ENCODE peak calls at places on chromosomes 6 and 20, in five cellular contexts. One of them, this sample, is unnamed.

GRCh38 chr6:131828080-131828479 is 20.3 kb downstream of the ENPP1 start:
- DNase-seq in iPS DF 6.9: no peak
- DNase-seq in RWPE2: no peak
- DNase-seq in AG04450: no peak
- DNase-seq in CD4-positive, alpha-beta memory T cell: no peak
- DNase-seq in this sample: no peak

GRCh38 chr6:158972241-158973233 is 27.5 kb downstream of the RSPH3 start:
- DNase-seq in iPS DF 6.9: peak; percentile 11
- DNase-seq in RWPE2: no peak
- DNase-seq in AG04450: peak; percentile 11
- DNase-seq in CD4-positive, alpha-beta memory T cell: peak; percentile 66
- DNase-seq in this sample: no peak

GRCh38 chr20:5870462-5871021 is 79.8 kb downstream of the TRMT6 start:
- DNase-seq in iPS DF 6.9: no peak
- DNase-seq in RWPE2: no peak
- DNase-seq in AG04450: no peak
- DNase-seq in CD4-positive, alpha-beta memory T cell: no peak
- DNase-seq in this sample: no peak

GRCh38 chr20:1370548-1371110 is 22.2 kb downstream of the FKBP1A start:
- DNase-seq in iPS DF 6.9: no peak
- DNase-seq in RWPE2: no peak
- DNase-seq in AG04450: no peak
- DNase-seq in CD4-positive, alpha-beta memory T cell: no peak
- DNase-seq in this sample: no peak

GRCh38 chr6:37143585-37143984 is 26.4 kb upstream of the PIM1 start:
- DNase-seq in iPS DF 6.9: no peak
- DNase-seq in RWPE2: no peak
- DNase-seq in AG04450: no peak
- DNase-seq in CD4-positive, alpha-beta memory T cell: no peak
- DNase-seq in this sample: no peak

GRCh38 chr6:139852484-139853140 is 478.2 kb upstream of the CITED2 start:
- DNase-seq in iPS DF 6.9: no peak
- DNase-seq in RWPE2: no peak
- DNase-seq in AG04450: peak; percentile 70
- DNase-seq in CD4-positive, alpha-beta memory T cell: no peak
- DNase-seq in this sample: no peak

GRCh38 chr20:64119301-64119680 is 11.9 kb upstream of the NPBWR2 start:
- DNase-seq in iPS DF 6.9: no peak
- DNase-seq in RWPE2: peak; percentile 75
- DNase-seq in AG04450: no peak
- DNase-seq in CD4-positive, alpha-beta memory T cell: no peak
- DNase-seq in this sample: peak; percentile 30

GRCh38 chr20:57611605-57612311 is 8.5 kb downstream of the ZBP1 start:
- DNase-seq in iPS DF 6.9: no peak
- DNase-seq in RWPE2: peak; percentile 78
- DNase-seq in AG04450: no peak
- DNase-seq in CD4-positive, alpha-beta memory T cell: no peak
- DNase-seq in this sample: peak; percentile 43

GRCh38 chr6:46655803-46656202 is 3.0 kb downstream of the SLC25A27 start:
- DNase-seq in iPS DF 6.9: no peak
- DNase-seq in RWPE2: no peak
- DNase-seq in AG04450: no peak
- DNase-seq in CD4-positive, alpha-beta memory T cell: no peak
- DNase-seq in this sample: no peak

GRCh38 chr20:63453029-63453523 is 19.4 kb downstream of the KCNQ2 start:
- DNase-seq in iPS DF 6.9: no peak
- DNase-seq in RWPE2: no peak
- DNase-seq in AG04450: no peak
- DNase-seq in CD4-positive, alpha-beta memory T cell: no peak
- DNase-seq in this sample: no peak

GRCh38 chr6:144690109-144690508 is 405.0 kb downstream of the UTRN start:
- DNase-seq in iPS DF 6.9: no peak
- DNase-seq in RWPE2: no peak
- DNase-seq in AG04450: no peak
- DNase-seq in CD4-positive, alpha-beta memory T cell: no peak
- DNase-seq in this sample: no peak

GRCh38 chr6:11968241-11968806 is 43.8 kb upstream of the HIVEP1 start:
- DNase-seq in iPS DF 6.9: no peak
- DNase-seq in RWPE2: no peak
- DNase-seq in AG04450: no peak
- DNase-seq in CD4-positive, alpha-beta memory T cell: no peak
- DNase-seq in this sample: no peak

GRCh38 chr6:170388113-170388512 is 81.6 kb downstream of the FAM120B start:
- DNase-seq in iPS DF 6.9: no peak
- DNase-seq in RWPE2: no peak
- DNase-seq in AG04450: no peak
- DNase-seq in CD4-positive, alpha-beta memory T cell: no peak
- DNase-seq in this sample: no peak

GRCh38 chr6:168895102-168895812 is 358.4 kb downstream of the THBS2 start:
- DNase-seq in iPS DF 6.9: peak; percentile 60
- DNase-seq in RWPE2: no peak
- DNase-seq in AG04450: peak; percentile 36
- DNase-seq in CD4-positive, alpha-beta memory T cell: peak; percentile 75
- DNase-seq in this sample: peak; percentile 82

GRCh38 chr20:35821807-35822242 is 50.0 kb downstream of the PHF20 start:
- DNase-seq in iPS DF 6.9: no peak
- DNase-seq in RWPE2: no peak
- DNase-seq in AG04450: no peak
- DNase-seq in CD4-positive, alpha-beta memory T cell: no peak
- DNase-seq in this sample: no peak

GRCh38 chr6:148272084-148272483 is 70.6 kb upstream of the SASH1 start:
- DNase-seq in iPS DF 6.9: no peak
- DNase-seq in RWPE2: no peak
- DNase-seq in AG04450: peak; percentile 95
- DNase-seq in CD4-positive, alpha-beta memory T cell: no peak
- DNase-seq in this sample: no peak

GRCh38 chr20:5668529-5668868 is 81.7 kb upstream of the SHLD1 start:
- DNase-seq in iPS DF 6.9: no peak
- DNase-seq in RWPE2: peak; percentile 76
- DNase-seq in AG04450: no peak
- DNase-seq in CD4-positive, alpha-beta memory T cell: no peak
- DNase-seq in this sample: no peak

GRCh38 chr6:118719351-118720124 is 68.1 kb upstream of the CEP85L start:
- DNase-seq in iPS DF 6.9: no peak
- DNase-seq in RWPE2: no peak
- DNase-seq in AG04450: no peak
- DNase-seq in CD4-positive, alpha-beta memory T cell: peak; percentile 33
- DNase-seq in this sample: no peak

GRCh38 chr20:62952373-62953166 is at the start of gene SLC17A9:
- DNase-seq in iPS DF 6.9: no peak
- DNase-seq in RWPE2: peak; percentile 84
- DNase-seq in AG04450: no peak
- DNase-seq in CD4-positive, alpha-beta memory T cell: no peak
- DNase-seq in this sample: peak; percentile 95

GRCh38 chr6:41037107-41037900 is 1.7 kb downstream of the UNC5CL start:
- DNase-seq in iPS DF 6.9: no peak
- DNase-seq in RWPE2: no peak
- DNase-seq in AG04450: no peak
- DNase-seq in CD4-positive, alpha-beta memory T cell: no peak
- DNase-seq in this sample: no peak

GRCh38 chr6:150881911-150882481 is 16.5 kb downstream of the MTHFD1L start:
- DNase-seq in iPS DF 6.9: no peak
- DNase-seq in RWPE2: peak; percentile 69
- DNase-seq in AG04450: peak; percentile 88
- DNase-seq in CD4-positive, alpha-beta memory T cell: no peak
- DNase-seq in this sample: no peak

GRCh38 chr20:2752631-2753455 is 47.6 kb downstream of the CPXM1 start:
- DNase-seq in iPS DF 6.9: no peak
- DNase-seq in RWPE2: no peak
- DNase-seq in AG04450: no peak
- DNase-seq in CD4-positive, alpha-beta memory T cell: peak; percentile 49
- DNase-seq in this sample: no peak

GRCh38 chr6:36319436-36319762 is 17.3 kb downstream of the BNIP5 start:
- DNase-seq in iPS DF 6.9: no peak
- DNase-seq in RWPE2: no peak
- DNase-seq in AG04450: no peak
- DNase-seq in CD4-positive, alpha-beta memory T cell: no peak
- DNase-seq in this sample: no peak

GRCh38 chr6:137134483-137134882 is 39.0 kb downstream of the IL22RA2 start:
- DNase-seq in iPS DF 6.9: no peak
- DNase-seq in RWPE2: no peak
- DNase-seq in AG04450: no peak
- DNase-seq in CD4-positive, alpha-beta memory T cell: no peak
- DNase-seq in this sample: no peak

GRCh38 chr6:34246563-34247391 is 2.0 kb downstream of the SMIM29 start:
- DNase-seq in iPS DF 6.9: no peak
- DNase-seq in RWPE2: no peak
- DNase-seq in AG04450: no peak
- DNase-seq in CD4-positive, alpha-beta memory T cell: peak; percentile 32
- DNase-seq in this sample: no peak

GRCh38 chr6:21235162-21235561 is 358.4 kb upstream of the SOX4 start:
- DNase-seq in iPS DF 6.9: no peak
- DNase-seq in RWPE2: no peak
- DNase-seq in AG04450: no peak
- DNase-seq in CD4-positive, alpha-beta memory T cell: no peak
- DNase-seq in this sample: no peak

GRCh38 chr6:122877302-122877701 is 88.2 kb downstream of the SMPDL3A start:
- DNase-seq in iPS DF 6.9: no peak
- DNase-seq in RWPE2: no peak
- DNase-seq in AG04450: no peak
- DNase-seq in CD4-positive, alpha-beta memory T cell: no peak
- DNase-seq in this sample: no peak

GRCh38 chr6:122869437-122870024 is 80.5 kb downstream of the SMPDL3A start:
- DNase-seq in iPS DF 6.9: peak; percentile 27
- DNase-seq in RWPE2: no peak
- DNase-seq in AG04450: peak; percentile 8
- DNase-seq in CD4-positive, alpha-beta memory T cell: no peak
- DNase-seq in this sample: no peak

GRCh38 chr6:122868137-122868536 is 79.1 kb downstream of the SMPDL3A start:
- DNase-seq in iPS DF 6.9: no peak
- DNase-seq in RWPE2: no peak
- DNase-seq in AG04450: no peak
- DNase-seq in CD4-positive, alpha-beta memory T cell: no peak
- DNase-seq in this sample: no peak

GRCh38 chr6:122871079-122871478 is 82.0 kb downstream of the SMPDL3A start:
- DNase-seq in iPS DF 6.9: no peak
- DNase-seq in RWPE2: no peak
- DNase-seq in AG04450: no peak
- DNase-seq in CD4-positive, alpha-beta memory T cell: no peak
- DNase-seq in this sample: no peak

DNA sequence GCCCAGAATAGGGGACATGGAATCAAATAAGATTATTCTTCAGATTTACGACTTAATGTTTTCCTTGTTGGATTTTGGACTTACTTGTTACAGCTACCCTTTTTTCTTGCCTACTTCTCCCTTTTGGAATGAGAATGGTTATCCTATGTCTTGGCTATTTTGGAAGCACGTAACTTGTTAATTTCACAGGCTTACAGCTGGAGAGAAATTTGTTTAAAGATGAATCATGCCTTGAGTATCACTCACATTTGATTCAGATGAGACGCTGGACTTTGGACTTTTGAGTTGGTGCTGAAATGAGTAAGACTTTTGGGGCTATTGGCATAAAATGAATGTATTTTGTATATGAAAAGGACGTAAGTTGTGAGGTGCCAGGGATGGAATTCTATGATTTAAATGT is 83.3 kb downstream of the SMPDL3A start:
- DNase-seq in iPS DF 6.9: no peak
- DNase-seq in RWPE2: no peak
- DNase-seq in AG04450: no peak
- DNase-seq in CD4-positive, alpha-beta memory T cell: no peak
- DNase-seq in this sample: no peak
- H3K4me3 ChIP-seq in iPS DF 6.9: no peak overlapping the region
- H3K4me3 ChIP-seq in RWPE2: no peak overlapping the region
- H3K4me3 ChIP-seq in AG04450: no peak overlapping the region
- H3K4me3 ChIP-seq in CD4-positive, alpha-beta memory T cell: no peak overlapping the region
- H3K4me3 ChIP-seq in this sample: no peak overlapping the region

GRCh38 chr6:157108923-157109322 is 214.4 kb downstream of the TMEM242 start:
- DNase-seq in iPS DF 6.9: no peak
- DNase-seq in RWPE2: no peak
- DNase-seq in AG04450: no peak
- DNase-seq in CD4-positive, alpha-beta memory T cell: no peak
- DNase-seq in this sample: no peak

GRCh38 chr6:157107915-157108651 is 215.2 kb downstream of the TMEM242 start:
- DNase-seq in iPS DF 6.9: no peak
- DNase-seq in RWPE2: no peak
- DNase-seq in AG04450: peak; percentile 74
- DNase-seq in CD4-positive, alpha-beta memory T cell: no peak
- DNase-seq in this sample: no peak

GRCh38 chr6:157106487-157106886 is 216.8 kb downstream of the TMEM242 start:
- DNase-seq in iPS DF 6.9: no peak
- DNase-seq in RWPE2: no peak
- DNase-seq in AG04450: no peak
- DNase-seq in CD4-positive, alpha-beta memory T cell: no peak
- DNase-seq in this sample: no peak

GRCh38 chr6:157104803-157105202 is 218.5 kb downstream of the TMEM242 start:
- DNase-seq in iPS DF 6.9: no peak
- DNase-seq in RWPE2: no peak
- DNase-seq in AG04450: no peak
- DNase-seq in CD4-positive, alpha-beta memory T cell: no peak
- DNase-seq in this sample: no peak

GRCh38 chr6:157107571-157107914 is 215.8 kb downstream of the TMEM242 start:
- DNase-seq in iPS DF 6.9: no peak
- DNase-seq in RWPE2: no peak
- DNase-seq in AG04450: no peak
- DNase-seq in CD4-positive, alpha-beta memory T cell: no peak
- DNase-seq in this sample: no peak
- H3K4me3 ChIP-seq in iPS DF 6.9: no peak overlapping the region
- H3K4me3 ChIP-seq in RWPE2: no peak overlapping the region
- H3K4me3 ChIP-seq in AG04450: no peak overlapping the region
- H3K4me3 ChIP-seq in CD4-positive, alpha-beta memory T cell: no peak overlapping the region
- H3K4me3 ChIP-seq in this sample: no peak overlapping the region

GRCh38 chr20:49928411-49929141 is 7.6 kb upstream of the RNF114 start:
- DNase-seq in iPS DF 6.9: peak; percentile 45
- DNase-seq in RWPE2: peak; percentile 90
- DNase-seq in AG04450: peak; percentile 73
- DNase-seq in CD4-positive, alpha-beta memory T cell: peak; percentile 78
- DNase-seq in this sample: peak; percentile 78

GRCh38 chr20:49924247-49924646 is 8.9 kb upstream of the SPATA2 start:
- DNase-seq in iPS DF 6.9: no peak
- DNase-seq in RWPE2: no peak
- DNase-seq in AG04450: no peak
- DNase-seq in CD4-positive, alpha-beta memory T cell: no peak
- DNase-seq in this sample: peak; percentile 3

GRCh38 chr20:49925901-49926454 is 10.2 kb upstream of the RNF114 start:
- DNase-seq in iPS DF 6.9: no peak
- DNase-seq in RWPE2: no peak
- DNase-seq in AG04450: no peak
- DNase-seq in CD4-positive, alpha-beta memory T cell: no peak
- DNase-seq in this sample: no peak

DNA sequence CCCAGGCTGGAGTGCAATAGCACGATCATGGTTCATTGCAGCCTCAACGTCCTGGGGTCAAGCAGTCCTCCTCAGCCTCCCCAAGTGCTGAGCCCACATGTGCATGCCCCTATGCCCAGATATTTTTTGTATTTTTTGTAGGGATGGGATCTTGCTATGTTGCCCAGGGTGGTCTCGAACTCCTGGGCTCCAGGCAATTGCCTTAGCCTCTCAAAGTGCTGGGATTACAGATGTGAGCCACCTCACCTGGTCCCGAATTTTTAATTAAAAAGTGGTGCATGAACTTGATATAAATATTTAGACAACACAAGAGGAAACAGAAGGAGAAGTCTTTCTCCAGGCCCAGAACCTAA is 7.1 kb upstream of the RNF114 start:
- DNase-seq in iPS DF 6.9: no peak
- DNase-seq in RWPE2: no peak
- DNase-seq in AG04450: no peak
- DNase-seq in CD4-positive, alpha-beta memory T cell: no peak
- DNase-seq in this sample: no peak
- H3K4me3 ChIP-seq in iPS DF 6.9: no peak overlapping the region
- H3K4me3 ChIP-seq in RWPE2: no peak overlapping the region
- H3K4me3 ChIP-seq in AG04450: no peak overlapping the region
- H3K4me3 ChIP-seq in CD4-positive, alpha-beta memory T cell: no peak overlapping the region
- H3K4me3 ChIP-seq in this sample: no peak overlapping the region

GRCh38 chr20:23146857-23147256 is 60.7 kb upstream of the CD93 start:
- DNase-seq in iPS DF 6.9: no peak
- DNase-seq in RWPE2: no peak
- DNase-seq in AG04450: no peak
- DNase-seq in CD4-positive, alpha-beta memory T cell: no peak
- DNase-seq in this sample: no peak
- H3K4me3 ChIP-seq in iPS DF 6.9: no peak overlapping the region
- H3K4me3 ChIP-seq in RWPE2: no peak overlapping the region
- H3K4me3 ChIP-seq in AG04450: no peak overlapping the region
- H3K4me3 ChIP-seq in CD4-positive, alpha-beta memory T cell: no peak overlapping the region
- H3K4me3 ChIP-seq in this sample: no peak overlapping the region

This sample was measured in left lung.